ENCODE peak calls at places on chromosomes 4 and X, in four cellular contexts. C is astrocyte of the spinal cord; B is activated T-cell treated with anti-CD3 and anti-CD28 coated beads, Interleukin-2, amount 50 U/mL, for 72 hours; S is adrenal gland. D is an unnamed sample.

GRCh38 chrX:151973851-151974335 is 583 bp downstream of the GABRE start:
- DNase-seq in C (peak), B (no peak), S (no peak), D (no peak)

GRCh38 chr4:115154826-115155225 is 41.4 kb upstream of the NDST4 start:
- DNase-seq in C (no peak), B (no peak), S (no peak), D (peak)

GRCh38 chrX:145729635-145730034 is 88.0 kb upstream of the SLITRK2 start:
- DNase-seq in C (peak), B (no peak), S (no peak), D (peak)

GRCh38 chrX:24081661-24082154 is 27.0 kb downstream of the EIF2S3 start:
- DNase-seq in C (peak), B (peak), S (peak), D (peak)

GRCh38 chr4:73698217-73698616 is 42.2 kb upstream of the CXCL8 start:
- DNase-seq in C (peak), B (no peak), S (no peak), D (peak)

GRCh38 chrX:109635151-109635550 is 10.2 kb upstream of the KCNE5 start:
- DNase-seq in C (peak), B (no peak), S (no peak), D (peak)

GRCh38 chr4:153222790-153223417 is 18.7 kb downstream of the TRIM2 start:
- DNase-seq in C (peak), B (peak), S (peak), D (peak)

GRCh38 chr4:61511716-61512488 is 311.8 kb downstream of the ADGRL3 start:
- DNase-seq in C (peak), B (no peak), S (no peak), D (peak)

GRCh38 chr4:140176735-140177134 is 22.8 kb upstream of the MAML3 start:
- DNase-seq in C (peak), B (no peak), S (no peak), D (peak)

GRCh38 chrX:154918060-154918483 is 31.9 kb downstream of the F8A1 start:
- DNase-seq in C (peak), B (peak), S (peak), D (peak)

GRCh38 chr4:69058410-69059059 is 37.7 kb upstream of the UGT2B7 start:
- DNase-seq in C (no peak), B (no peak), S (no peak), D (no peak)

GRCh38 chr4:128244379-128244778 is 43.2 kb downstream of the PGRMC2 start:
- DNase-seq in C (peak), B (no peak), S (no peak), D (peak)

D was measured in fibroblast of mammary gland.